ENCODE peak calls at places on chromosomes 16 and 17, in ten cellular contexts. F is activated CD8-positive, alpha-beta memory T cell treated with anti-CD3 and anti-CD28 coated beads for 48 hours; P is NCI-H1092; S is mammary epithelial cell; E is choroid plexus epithelial cell; J is activated naive CD4-positive, alpha-beta T cell; A is GM04503; U is lower leg skin; W is CD8-positive, alpha-beta memory T cell; Z is adrenal gland. X is an unnamed sample.

GRCh38 chr16:3131755-3132377 is 3.0 kb upstream of the ZNF213 start:
- DNase-seq in F (no peak), P (no peak), S (no peak), E (peak; percentile 58), J (no peak), A (no peak), U (no peak), W (no peak), Z (peak; percentile 59), X (no peak)

GRCh38 chr17:66378296-66378695 is 75.9 kb downstream of the PRKCA start:
- DNase-seq in F (no peak), P (no peak), S (no peak), E (no peak), J (no peak), A (no peak), U (no peak), W (no peak), Z (no peak), X (no peak)

GRCh38 chr17:64315032-64315490 is 52.0 kb upstream of the TEX2 start:
- DNase-seq in F (no peak), P (no peak), S (no peak), E (no peak), J (no peak), A (no peak), U (peak; percentile 98), W (no peak), Z (peak; percentile 80), X (no peak)

GRCh38 chr17:44039829-44040635 is 25.3 kb upstream of the TMEM101 start:
- DNase-seq in F (no peak), P (no peak), S (peak; percentile 52), E (peak; percentile 37), J (no peak), A (no peak), U (no peak), W (no peak), Z (no peak), X (no peak)

GRCh38 chr17:75319818-75320691 is 30.8 kb upstream of the SLC25A19 start:
- DNase-seq in F (no peak), P (no peak), S (no peak), E (no peak), J (no peak), A (no peak), U (no peak), W (no peak), Z (no peak), X (no peak)

GRCh38 chr16:79897444-79898146 is 297.1 kb upstream of the MAF start:
- DNase-seq in F (no peak), P (no peak), S (no peak), E (peak; percentile 53), J (no peak), A (no peak), U (no peak), W (no peak), Z (no peak), X (no peak)

GRCh38 chr17:64459284-64459747 is 10.4 kb downstream of the MILR1 start:
- DNase-seq in F (no peak), P (no peak), S (peak; percentile 68), E (peak; percentile 83), J (no peak), A (no peak), U (no peak), W (no peak), Z (no peak), X (no peak)

GRCh38 chr17:32259596-32259995 is 6.0 kb upstream of the RHBDL3 start:
- DNase-seq in F (no peak), P (no peak), S (no peak), E (peak; percentile 78), J (no peak), A (no peak), U (no peak), W (no peak), Z (peak; percentile 56), X (no peak)

GRCh38 chr17:32671891-32672290 is 185.1 kb downstream of the CDK5R1 start:
- DNase-seq in F (no peak), P (no peak), S (no peak), E (no peak), J (no peak), A (no peak), U (peak; percentile 92), W (no peak), Z (peak; percentile 67), X (no peak)

GRCh38 chr16:81497690-81498089 is 53.1 kb downstream of the CMIP start:
- DNase-seq in F (no peak), P (no peak), S (no peak), E (no peak), J (no peak), A (no peak), U (no peak), W (no peak), Z (no peak), X (no peak)

GRCh38 chr16:85172465-85173071 is 60.3 kb upstream of the CIBAR2 start:
- DNase-seq in F (no peak), P (peak; percentile 69), S (no peak), E (no peak), J (no peak), A (no peak), U (peak; percentile 92), W (no peak), Z (no peak), X (no peak)